ENCODE peak calls at places on chromosomes 11 and 22, in eight cellular contexts. M, S, X, K, F, A, D and G are unnamed samples.
A peak's percentile ranks its signal among the peaks of the same experiment; 100 is the strongest.

GRCh38 chr11:100536979-100537378 is 150.1 kb upstream of the ARHGAP42 start:
- DNase-seq in M (no peak), S (no peak), X (no peak), K (no peak), F (no peak), A (no peak), D (no peak), G (no peak)

GRCh38 chr11:43784301-43784700 is 96.3 kb upstream of the ALKBH3 start:
- DNase-seq in M (no peak), S (no peak), X (no peak), K (no peak), F (no peak), A (no peak), D (no peak), G (no peak)

GRCh38 chr11:102568851-102569250 is 38.3 kb upstream of the MMP7 start:
- DNase-seq in M (no peak), S (no peak), X (no peak), K (no peak), F (no peak), A (no peak), D (no peak), G (no peak)

GRCh38 chr22:21800552-21801303 is 65.1 kb upstream of the YPEL1 start:
- DNase-seq in M (no peak), S (no peak), X (no peak), K (no peak), F (no peak), A (no peak), D (no peak), G (no peak)

GRCh38 chr22:23070418-23071162 is at the start of gene GNAZ:
- DNase-seq in M (no peak), S (no peak), X (no peak), K (peak; percentile 26), F (no peak), A (peak; percentile 67), D (peak; percentile 38), G (no peak)

GRCh38 chr22:50199251-50199721 is 1.5 kb upstream of the SELENOO start:
- DNase-seq in M (no peak), S (no peak), X (no peak), K (no peak), F (no peak), A (no peak), D (no peak), G (no peak)

GRCh38 chr11:64856382-64857227 is 12.2 kb upstream of the CDC42BPG start:
- DNase-seq in M (no peak), S (peak; percentile 50), X (peak; percentile 72), K (no peak), F (no peak), A (peak; percentile 91), D (no peak), G (peak; percentile 67)

GRCh38 chr11:69533296-69534165 is 52.1 kb downstream of the LINC01488 start:
- DNase-seq in M (no peak), S (no peak), X (no peak), K (no peak), F (no peak), A (peak; percentile 53), D (no peak), G (no peak)

GRCh38 chr22:29625090-29625825 is 21.8 kb downstream of the NF2 start:
- DNase-seq in M (peak; percentile 23), S (peak; percentile 48), X (peak; percentile 80), K (peak; percentile 42), F (no peak), A (peak; percentile 75), D (peak; percentile 31), G (peak; percentile 59)

GRCh38 chr22:46012182-46012880 is 35.4 kb upstream of the WNT7B start:
- DNase-seq in M (no peak), S (no peak), X (no peak), K (peak; percentile 24), F (no peak), A (peak; percentile 74), D (no peak), G (peak; percentile 26)

GRCh38 chr11:66467034-66467659 is 442 bp downstream of the PELI3 start:
- DNase-seq in M (no peak), S (peak; percentile 46), X (no peak), K (no peak), F (no peak), A (no peak), D (peak; percentile 55), G (peak; percentile 45)

GRCh38 chr11:86717817-86718501 is 45.5 kb upstream of the ME3 start:
- DNase-seq in M (no peak), S (no peak), X (no peak), K (no peak), F (no peak), A (no peak), D (no peak), G (no peak)

GRCh38 chr11:74043450-74043849 is 34.6 kb upstream of the UCP3 start:
- DNase-seq in M (no peak), S (no peak), X (no peak), K (no peak), F (no peak), A (no peak), D (no peak), G (no peak)

GRCh38 chr11:66720223-66720898 is 8.7 kb downstream of the SPTBN2 start:
- DNase-seq in M (peak; percentile 98), S (peak; percentile 83), X (peak; percentile 18), K (no peak), F (peak; percentile 16), A (no peak), D (peak; percentile 59), G (peak; percentile 42)

GRCh38 chr11:128765571-128766530 is 72.0 kb downstream of the FLI1 start:
- DNase-seq in M (no peak), S (no peak), X (no peak), K (no peak), F (no peak), A (no peak), D (no peak), G (no peak)

GRCh38 chr11:44600739-44601416 is 35.4 kb downstream of the CD82 start:
- DNase-seq in M (no peak), S (no peak), X (peak; percentile 68), K (peak; percentile 76), F (peak; percentile 43), A (no peak), D (no peak), G (no peak)

GRCh38 chr22:37258005-37258790 is 14.1 kb upstream of the RAC2 start:
- DNase-seq in M (no peak), S (no peak), X (no peak), K (no peak), F (no peak), A (no peak), D (no peak), G (no peak)

GRCh38 chr11:135006800-135007199 is 594.8 kb upstream of the B3GAT1 start:
- DNase-seq in M (no peak), S (no peak), X (no peak), K (no peak), F (no peak), A (no peak), D (no peak), G (no peak)

GRCh38 chr11:60795291-60795690 is 10.2 kb downstream of the MS4A10 start:
- DNase-seq in M (no peak), S (no peak), X (no peak), K (no peak), F (no peak), A (no peak), D (no peak), G (no peak)

GRCh38 chr11:122100222-122101080 is 15.6 kb downstream of the BLID start:
- DNase-seq in M (no peak), S (no peak), X (peak; percentile 80), K (peak; percentile 71), F (peak; percentile 43), A (peak; percentile 88), D (peak; percentile 47), G (peak; percentile 11)

GRCh38 chr11:2796508-2797180 is 88.9 kb downstream of the CDKN1C start:
- DNase-seq in M (no peak), S (no peak), X (no peak), K (peak; percentile 17), F (no peak), A (peak; percentile 46), D (no peak), G (peak; percentile 1)

GRCh38 chr11:85947431-85948272 is 92.5 kb downstream of the CCDC83 start:
- DNase-seq in M (no peak), S (peak; percentile 72), X (peak; percentile 97), K (no peak), F (peak; percentile 81), A (no peak), D (no peak), G (no peak)

GRCh38 chr11:71341596-71341995 is 89.2 kb upstream of the SHANK2 start:
- DNase-seq in M (no peak), S (no peak), X (no peak), K (no peak), F (no peak), A (no peak), D (no peak), G (no peak)

GRCh38 chr22:50612715-50613221 is 12.2 kb downstream of the MAPK8IP2 start:
- DNase-seq in M (no peak), S (no peak), X (no peak), K (no peak), F (no peak), A (no peak), D (no peak), G (peak; percentile 74)

GRCh38 chr22:21981874-21982273 is 713 bp downstream of the TOP3B start:
- DNase-seq in M (no peak), S (no peak), X (no peak), K (no peak), F (no peak), A (no peak), D (no peak), G (no peak)

GRCh38 chr11:32751381-32751780 is 43.1 kb downstream of the CCDC73 start:
- DNase-seq in M (no peak), S (no peak), X (no peak), K (no peak), F (no peak), A (peak; percentile 33), D (no peak), G (no peak)

GRCh38 chr11:8756201-8756600 is 73.6 kb downstream of the RPL27A start:
- DNase-seq in M (no peak), S (no peak), X (peak; percentile 15), K (no peak), F (no peak), A (peak; percentile 61), D (no peak), G (no peak)

GRCh38 chr11:119047205-119047604 is 9.8 kb downstream of the HYOU1 start:
- DNase-seq in M (no peak), S (no peak), X (no peak), K (no peak), F (no peak), A (no peak), D (no peak), G (no peak)

GRCh38 chr22:47063071-47063509 is 300.6 kb downstream of the TBC1D22A start:
- DNase-seq in M (no peak), S (no peak), X (no peak), K (no peak), F (no peak), A (no peak), D (no peak), G (no peak)

GRCh38 chr11:73177380-73178091 is 35.4 kb upstream of the FCHSD2 start:
- DNase-seq in M (no peak), S (no peak), X (no peak), K (peak; percentile 68), F (no peak), A (peak; percentile 68), D (no peak), G (no peak)

GRCh38 chr22:17807571-17808410 is 33.5 kb upstream of the BID start:
- DNase-seq in M (peak; percentile 13), S (no peak), X (peak; percentile 69), K (peak; percentile 88), F (no peak), A (no peak), D (no peak), G (no peak)

GRCh38 chr11:62146476-62147200 is 22.8 kb downstream of the INCENP start:
- DNase-seq in M (no peak), S (no peak), X (no peak), K (no peak), F (no peak), A (no peak), D (no peak), G (no peak)

GRCh38 chr22:36017661-36018091 is 10.9 kb downstream of the RBFOX2 start:
- DNase-seq in M (peak; percentile 51), S (no peak), X (no peak), K (no peak), F (no peak), A (no peak), D (no peak), G (no peak)

GRCh38 chr11:19714387-19715363 is 2.0 kb downstream of the NAV2 start:
- DNase-seq in M (no peak), S (no peak), X (peak; percentile 60), K (peak; percentile 68), F (no peak), A (peak; percentile 84), D (no peak), G (no peak)